ENCODE peak calls at places on chromosomes 2 and 18, in six cellular contexts. One of them, this sample, is unnamed.

GRCh38 chr2:191481305-191482075 is 196.4 kb upstream of the NABP1 start:
- DNase-seq in HepG2: no peak
- DNase-seq in CD4-positive, alpha-beta T cell: no peak
- DNase-seq in neural crest cell: no peak
- DNase-seq in A549: no peak
- DNase-seq in NB4: no peak
- DNase-seq in this sample: no peak

GRCh38 chr2:88880441-88880953 is 189.0 kb downstream of the RPIA start:
- DNase-seq in HepG2: peak
- DNase-seq in CD4-positive, alpha-beta T cell: no peak
- DNase-seq in neural crest cell: no peak
- DNase-seq in A549: peak
- DNase-seq in NB4: peak
- DNase-seq in this sample: no peak

GRCh38 chr2:239855863-239856587 is 169.1 kb downstream of the NDUFA10 start:
- DNase-seq in HepG2: no peak
- DNase-seq in CD4-positive, alpha-beta T cell: no peak
- DNase-seq in neural crest cell: no peak
- DNase-seq in A549: no peak
- DNase-seq in NB4: no peak
- DNase-seq in this sample: no peak

GRCh38 chr2:67876176-67876575 is 186.6 kb downstream of the C1D start:
- DNase-seq in HepG2: no peak
- DNase-seq in CD4-positive, alpha-beta T cell: no peak
- DNase-seq in neural crest cell: no peak
- DNase-seq in A549: no peak
- DNase-seq in NB4: no peak
- DNase-seq in this sample: no peak

GRCh38 chr2:109527846-109528705 is 85.7 kb downstream of the SEPTIN10 start:
- DNase-seq in HepG2: peak
- DNase-seq in CD4-positive, alpha-beta T cell: no peak
- DNase-seq in neural crest cell: no peak
- DNase-seq in A549: no peak
- DNase-seq in NB4: no peak
- DNase-seq in this sample: peak

GRCh38 chr2:7068447-7068846 is 151.2 kb downstream of the RNF144A start:
- DNase-seq in HepG2: no peak
- DNase-seq in CD4-positive, alpha-beta T cell: no peak
- DNase-seq in neural crest cell: no peak
- DNase-seq in A549: no peak
- DNase-seq in NB4: no peak
- DNase-seq in this sample: no peak

GRCh38 chr2:102771114-102771513 is 9.3 kb downstream of the TMEM182 start:
- DNase-seq in HepG2: no peak
- DNase-seq in CD4-positive, alpha-beta T cell: no peak
- DNase-seq in neural crest cell: no peak
- DNase-seq in A549: no peak
- DNase-seq in NB4: no peak
- DNase-seq in this sample: no peak

GRCh38 chr2:85915606-85916303 is 27.0 kb upstream of the ST3GAL5 start:
- DNase-seq in HepG2: no peak
- DNase-seq in CD4-positive, alpha-beta T cell: no peak
- DNase-seq in neural crest cell: no peak
- DNase-seq in A549: no peak
- DNase-seq in NB4: no peak
- DNase-seq in this sample: no peak

GRCh38 chr18:35740616-35741015 is 159.1 kb downstream of the GALNT1 start:
- DNase-seq in HepG2: no peak
- DNase-seq in CD4-positive, alpha-beta T cell: no peak
- DNase-seq in neural crest cell: no peak
- DNase-seq in A549: no peak
- DNase-seq in NB4: no peak
- DNase-seq in this sample: no peak

GRCh38 chr2:240714747-240715725 is 23.4 kb downstream of the AQP12A start:
- DNase-seq in HepG2: no peak
- DNase-seq in CD4-positive, alpha-beta T cell: no peak
- DNase-seq in neural crest cell: no peak
- DNase-seq in A549: no peak
- DNase-seq in NB4: no peak
- DNase-seq in this sample: no peak

GRCh38 chr2:190990132-190990531 is 23.8 kb downstream of the STAT1 start:
- DNase-seq in HepG2: no peak
- DNase-seq in CD4-positive, alpha-beta T cell: no peak
- DNase-seq in neural crest cell: no peak
- DNase-seq in A549: no peak
- DNase-seq in NB4: no peak
- DNase-seq in this sample: no peak

GRCh38 chr2:238709324-238709723 is 138.6 kb upstream of the TWIST2 start:
- DNase-seq in HepG2: no peak
- DNase-seq in CD4-positive, alpha-beta T cell: no peak
- DNase-seq in neural crest cell: no peak
- DNase-seq in A549: no peak
- DNase-seq in NB4: no peak
- DNase-seq in this sample: no peak

GRCh38 chr2:179428659-179429058 is 164.0 kb upstream of the SESTD1 start:
- DNase-seq in HepG2: no peak
- DNase-seq in CD4-positive, alpha-beta T cell: no peak
- DNase-seq in neural crest cell: no peak
- DNase-seq in A549: no peak
- DNase-seq in NB4: no peak
- DNase-seq in this sample: no peak

GRCh38 chr2:1609706-1610485 is 134.4 kb downstream of the PXDN start:
- DNase-seq in HepG2: no peak
- DNase-seq in CD4-positive, alpha-beta T cell: no peak
- DNase-seq in neural crest cell: no peak
- DNase-seq in A549: no peak
- DNase-seq in NB4: no peak
- DNase-seq in this sample: no peak

GRCh38 chr18:75530548-75531211 is 103.2 kb upstream of the SMIM21 start:
- DNase-seq in HepG2: no peak
- DNase-seq in CD4-positive, alpha-beta T cell: no peak
- DNase-seq in neural crest cell: no peak
- DNase-seq in A549: no peak
- DNase-seq in NB4: no peak
- DNase-seq in this sample: no peak

GRCh38 chr2:216590780-216591179 is 42.4 kb upstream of the IGFBP2 start:
- DNase-seq in HepG2: no peak
- DNase-seq in CD4-positive, alpha-beta T cell: no peak
- DNase-seq in neural crest cell: no peak
- DNase-seq in A549: peak
- DNase-seq in NB4: peak
- DNase-seq in this sample: no peak

GRCh38 chr2:161166538-161167409 is 6.5 kb downstream of the TANK start:
- DNase-seq in HepG2: peak
- DNase-seq in CD4-positive, alpha-beta T cell: peak
- DNase-seq in neural crest cell: no peak
- DNase-seq in A549: no peak
- DNase-seq in NB4: no peak
- DNase-seq in this sample: no peak

GRCh38 chr2:20634430-20635095 is 16.3 kb downstream of the HS1BP3 start:
- DNase-seq in HepG2: no peak
- DNase-seq in CD4-positive, alpha-beta T cell: no peak
- DNase-seq in neural crest cell: no peak
- DNase-seq in A549: no peak
- DNase-seq in NB4: no peak
- DNase-seq in this sample: no peak

GRCh38 chr2:181680055-181680936 is at the start of gene NEUROD1:
- DNase-seq in HepG2: no peak
- DNase-seq in CD4-positive, alpha-beta T cell: no peak
- DNase-seq in neural crest cell: no peak
- DNase-seq in A549: peak
- DNase-seq in NB4: no peak
- DNase-seq in this sample: no peak

GRCh38 chr18:51229328-51229727 is 31.8 kb upstream of the MEX3C start:
- DNase-seq in HepG2: no peak
- DNase-seq in CD4-positive, alpha-beta T cell: no peak
- DNase-seq in neural crest cell: no peak
- DNase-seq in A549: no peak
- DNase-seq in NB4: no peak
- DNase-seq in this sample: no peak

GRCh38 chr18:9988665-9989064 is 74.8 kb downstream of the VAPA start:
- DNase-seq in HepG2: peak
- DNase-seq in CD4-positive, alpha-beta T cell: no peak
- DNase-seq in neural crest cell: no peak
- DNase-seq in A549: no peak
- DNase-seq in NB4: no peak
- DNase-seq in this sample: no peak

GRCh38 chr2:102664439-102665042 is 45.2 kb downstream of the SLC9A2 start:
- DNase-seq in HepG2: peak
- DNase-seq in CD4-positive, alpha-beta T cell: peak
- DNase-seq in neural crest cell: no peak
- DNase-seq in A549: peak
- DNase-seq in NB4: peak
- DNase-seq in this sample: no peak

GRCh38 chr2:8803658-8804379 is 33.6 kb downstream of the KIDINS220 start:
- DNase-seq in HepG2: peak
- DNase-seq in CD4-positive, alpha-beta T cell: no peak
- DNase-seq in neural crest cell: no peak
- DNase-seq in A549: peak
- DNase-seq in NB4: peak
- DNase-seq in this sample: no peak
- TF ChIP-seq CTCF in HepG2: peak
- TF ChIP-seq CTCF in CD4-positive, alpha-beta T cell: no peak
- TF ChIP-seq CTCF in neural crest cell: no peak
- TF ChIP-seq CTCF in A549: peak
- TF ChIP-seq CTCF in NB4: no peak
- TF ChIP-seq CTCF in this sample: no peak

GRCh38 chr18:60662491-60662890 is 289.9 kb upstream of the MC4R start:
- DNase-seq in HepG2: no peak
- DNase-seq in CD4-positive, alpha-beta T cell: no peak
- DNase-seq in neural crest cell: no peak
- DNase-seq in A549: no peak
- DNase-seq in NB4: no peak
- DNase-seq in this sample: no peak

GRCh38 chr18:60654298-60654697 is 281.7 kb upstream of the MC4R start:
- DNase-seq in HepG2: no peak
- DNase-seq in CD4-positive, alpha-beta T cell: no peak
- DNase-seq in neural crest cell: no peak
- DNase-seq in A549: no peak
- DNase-seq in NB4: no peak
- DNase-seq in this sample: no peak

GRCh38 chr18:60656563-60656962 is 284.0 kb upstream of the MC4R start:
- DNase-seq in HepG2: no peak
- DNase-seq in CD4-positive, alpha-beta T cell: no peak
- DNase-seq in neural crest cell: no peak
- DNase-seq in A549: no peak
- DNase-seq in NB4: peak
- DNase-seq in this sample: no peak
- TF ChIP-seq CTCF in HepG2: no peak
- TF ChIP-seq CTCF in CD4-positive, alpha-beta T cell: no peak
- TF ChIP-seq CTCF in neural crest cell: no peak
- TF ChIP-seq CTCF in A549: no peak
- TF ChIP-seq CTCF in NB4: no peak
- TF ChIP-seq CTCF in this sample: no peak

GRCh38 chr2:203900298-203900697 is 32.7 kb downstream of the CTLA4 start:
- DNase-seq in HepG2: no peak
- DNase-seq in CD4-positive, alpha-beta T cell: no peak
- DNase-seq in neural crest cell: no peak
- DNase-seq in A549: no peak
- DNase-seq in NB4: no peak
- DNase-seq in this sample: no peak
- TF ChIP-seq CTCF in HepG2: no peak
- TF ChIP-seq CTCF in CD4-positive, alpha-beta T cell: no peak
- TF ChIP-seq CTCF in neural crest cell: no peak
- TF ChIP-seq CTCF in A549: no peak
- TF ChIP-seq CTCF in NB4: no peak
- TF ChIP-seq CTCF in this sample: no peak

DNA sequence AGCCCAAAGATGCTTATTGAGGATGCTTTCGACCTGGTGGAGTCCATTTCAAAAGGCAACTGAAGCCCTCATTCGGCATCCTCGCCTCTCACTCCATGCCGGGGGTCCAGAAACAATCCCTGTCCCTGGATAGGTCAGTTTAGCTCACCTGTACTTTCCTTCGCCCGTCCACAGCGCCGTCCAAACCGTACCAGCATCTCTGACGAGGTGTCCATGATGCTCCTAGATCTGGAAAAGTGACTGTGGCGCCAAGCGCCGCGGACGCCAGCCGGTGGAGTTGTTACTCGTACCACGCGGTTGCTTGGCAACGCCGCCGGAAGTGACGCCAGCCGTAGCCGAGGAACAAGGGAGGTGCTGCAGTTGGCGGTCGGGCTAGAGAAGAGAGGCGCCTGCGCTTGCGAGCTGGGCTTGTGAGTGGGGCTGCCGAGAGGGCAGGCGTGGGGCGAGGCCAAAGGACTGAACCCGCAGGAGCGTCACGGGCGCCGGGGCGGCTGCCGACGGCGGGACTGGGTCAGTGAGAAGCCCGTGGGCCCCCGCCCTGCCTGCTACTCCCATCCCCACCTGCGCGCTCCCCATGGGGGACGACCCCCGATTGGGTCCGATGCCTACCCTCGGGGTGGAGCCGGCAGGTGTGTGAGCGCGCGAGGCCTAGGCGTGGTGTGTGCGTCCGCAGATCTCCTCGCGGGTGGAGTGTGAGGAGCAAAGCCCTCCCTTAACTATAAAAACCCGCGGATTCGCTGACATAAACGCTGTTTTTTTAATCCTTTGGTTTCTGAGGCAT is at the start of the genes CFAP210 and PHOSPHO2:
- DNase-seq in HepG2: peak
- DNase-seq in CD4-positive, alpha-beta T cell: peak
- DNase-seq in neural crest cell: peak
- DNase-seq in A549: peak
- DNase-seq in NB4: peak
- DNase-seq in this sample: peak
- TF ChIP-seq CTCF in HepG2: peak
- TF ChIP-seq CTCF in CD4-positive, alpha-beta T cell: no peak
- TF ChIP-seq CTCF in neural crest cell: no peak
- TF ChIP-seq CTCF in A549: no peak
- TF ChIP-seq CTCF in NB4: no peak
- TF ChIP-seq CTCF in this sample: no peak

GRCh38 chr2:168890006-168890782 is at the start of gene SPC25:
- DNase-seq in HepG2: peak
- DNase-seq in CD4-positive, alpha-beta T cell: peak
- DNase-seq in neural crest cell: peak
- DNase-seq in A549: peak
- DNase-seq in NB4: peak
- DNase-seq in this sample: peak
- TF ChIP-seq CTCF in HepG2: no peak
- TF ChIP-seq CTCF in CD4-positive, alpha-beta T cell: no peak
- TF ChIP-seq CTCF in neural crest cell: no peak
- TF ChIP-seq CTCF in A549: no peak
- TF ChIP-seq CTCF in NB4: no peak
- TF ChIP-seq CTCF in this sample: no peak

GRCh38 chr2:10239561-10239967 is 63.1 kb upstream of the HPCAL1 start:
- DNase-seq in HepG2: no peak
- DNase-seq in CD4-positive, alpha-beta T cell: no peak
- DNase-seq in neural crest cell: no peak
- DNase-seq in A549: no peak
- DNase-seq in NB4: peak
- DNase-seq in this sample: no peak
- TF ChIP-seq CTCF in HepG2: peak
- TF ChIP-seq CTCF in CD4-positive, alpha-beta T cell: no peak
- TF ChIP-seq CTCF in neural crest cell: no peak
- TF ChIP-seq CTCF in A549: no peak
- TF ChIP-seq CTCF in NB4: peak
- TF ChIP-seq CTCF in this sample: no peak